ENCODE peak calls at places on chromosomes 1 and 21, in nine cellular contexts. K is effector memory CD4-positive, alpha-beta T cell; T is A673; J is heart left ventricle; E is IMR-90; W is left ventricle myocardium inferior; Y is esophagus squamous epithelium; Z is esophagus muscularis mucosa; I is transverse colon. M is an unnamed sample.

GRCh38 chr1:65992160-65993046 is 199.7 kb downstream of the PDE4B start:
- DNase-seq in K (no peak), T (peak; percentile 77), J (no peak), E (no peak), W (no peak), Y (no peak), Z (no peak), I (no peak), M (no peak)

GRCh38 chr1:243264718-243265117 is 8.9 kb downstream of the SDCCAG8 start:
- DNase-seq in K (no peak), T (peak; percentile 40), J (no peak), E (peak; percentile 91), W (no peak), Y (no peak), Z (no peak), I (no peak), M (no peak)

GRCh38 chr1:236057546-236057945 is 7.3 kb downstream of the NID1 start:
- DNase-seq in K (no peak), T (no peak), J (no peak), E (no peak), W (no peak), Y (no peak), Z (no peak), I (no peak), M (no peak)

GRCh38 chr21:19256934-19257660 is 853.5 kb upstream of the TMPRSS15 start:
- DNase-seq in K (no peak), T (no peak), J (peak; percentile 73), E (no peak), W (peak; percentile 33), Y (no peak), Z (no peak), I (no peak), M (no peak)

GRCh38 chr1:64933296-64934070 is 32.9 kb downstream of the JAK1 start:
- DNase-seq in K (no peak), T (peak; percentile 54), J (peak; percentile 36), E (peak; percentile 96), W (no peak), Y (no peak), Z (no peak), I (no peak), M (no peak)

GRCh38 chr21:34834307-34834706 is 165.5 kb downstream of the CLIC6 start:
- DNase-seq in K (no peak), T (no peak), J (no peak), E (no peak), W (no peak), Y (no peak), Z (no peak), I (no peak), M (no peak)

GRCh38 chr1:10380594-10381275 is 18.1 kb upstream of the PGD start:
- DNase-seq in K (no peak), T (no peak), J (no peak), E (peak; percentile 97), W (no peak), Y (no peak), Z (no peak), I (no peak), M (no peak)

GRCh38 chr1:164780863-164781262 is 221.9 kb downstream of the PBX1 start:
- DNase-seq in K (no peak), T (peak; percentile 9), J (peak; percentile 73), E (peak; percentile 94), W (peak; percentile 40), Y (no peak), Z (no peak), I (no peak), M (no peak)

GRCh38 chr21:21897275-21897883 is 899.2 kb downstream of the NCAM2 start:
- DNase-seq in K (no peak), T (no peak), J (no peak), E (no peak), W (no peak), Y (no peak), Z (no peak), I (no peak), M (no peak)

GRCh38 chr1:44631647-44632510 is 42.4 kb downstream of the TMEM53 start:
- DNase-seq in K (peak; percentile 78), T (peak; percentile 90), J (peak; percentile 93), E (peak; percentile 81), W (peak; percentile 93), Y (peak; percentile 61), Z (peak; percentile 98), I (peak; percentile 93), M (peak; percentile 88)

GRCh38 chr1:79543435-79543834 is 536.9 kb upstream of the ADGRL4 start:
- DNase-seq in K (no peak), T (no peak), J (no peak), E (no peak), W (no peak), Y (no peak), Z (no peak), I (no peak), M (no peak)

GRCh38 chr1:20366766-20367602 is 76.3 kb downstream of the VWA5B1 start:
- DNase-seq in K (no peak), T (peak; percentile 44), J (peak; percentile 57), E (peak; percentile 45), W (peak; percentile 27), Y (no peak), Z (no peak), I (peak; percentile 52), M (peak; percentile 24)

GRCh38 chr1:31620631-31621497 is 3.4 kb downstream of the HCRTR1 start:
- DNase-seq in K (no peak), T (no peak), J (no peak), E (no peak), W (no peak), Y (no peak), Z (no peak), I (no peak), M (no peak)

DNA sequence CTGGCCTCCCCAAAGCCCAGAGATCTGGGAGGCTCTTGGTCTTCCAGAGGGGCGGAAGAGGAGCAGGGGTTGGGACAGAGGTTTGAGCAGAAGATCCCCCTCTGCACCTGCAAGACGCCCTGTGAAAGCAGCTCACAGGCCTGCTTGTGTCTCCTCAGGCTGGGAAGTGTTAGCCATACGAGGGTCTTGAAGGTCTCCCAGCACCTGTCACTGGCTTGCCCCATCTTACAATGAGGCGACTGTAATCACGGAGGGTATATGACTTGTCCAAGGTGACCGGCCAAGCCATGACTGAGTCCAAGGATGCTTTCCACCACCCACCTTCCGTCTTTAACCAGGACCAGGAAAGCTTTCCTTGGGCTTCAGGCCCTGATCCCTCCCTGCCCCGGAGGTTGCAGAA is 63.9 kb downstream of the DDX20 start:
- DNase-seq in K (no peak), T (no peak), J (no peak), E (no peak), W (no peak), Y (no peak), Z (no peak), I (no peak), M (no peak)
- H3K27me3 ChIP-seq in K (no peaks in the 10 kb centered on the region), T (peaks cover 19% of the 10 kb centered on the region), J (no peaks in the 10 kb centered on the region), E (peaks cover 3% of the 10 kb centered on the region), W (no peaks in the 10 kb centered on the region), Y (no peaks in the 10 kb centered on the region), Z (no peaks in the 10 kb centered on the region), I (no peaks in the 10 kb centered on the region), M (no peaks in the 10 kb centered on the region)

GRCh38 chr1:248837045-248837793 is 805 bp upstream of the ZNF672 start:
- DNase-seq in K (no peak), T (no peak), J (no peak), E (no peak), W (no peak), Y (no peak), Z (no peak), I (peak; percentile 26), M (no peak)
- H3K4me1 ChIP-seq in K (peaks cover 14% of the 10 kb centered on the region), T (peaks cover 4% of the 10 kb centered on the region), J (no peaks in the 10 kb centered on the region), E (peaks cover 8% of the 10 kb centered on the region), W (peaks cover 45% of the 10 kb centered on the region), Y (peaks cover 29% of the 10 kb centered on the region), Z (peaks cover 41% of the 10 kb centered on the region), I (peaks cover 18% of the 10 kb centered on the region), M (no peaks in the 10 kb centered on the region)

DNA sequence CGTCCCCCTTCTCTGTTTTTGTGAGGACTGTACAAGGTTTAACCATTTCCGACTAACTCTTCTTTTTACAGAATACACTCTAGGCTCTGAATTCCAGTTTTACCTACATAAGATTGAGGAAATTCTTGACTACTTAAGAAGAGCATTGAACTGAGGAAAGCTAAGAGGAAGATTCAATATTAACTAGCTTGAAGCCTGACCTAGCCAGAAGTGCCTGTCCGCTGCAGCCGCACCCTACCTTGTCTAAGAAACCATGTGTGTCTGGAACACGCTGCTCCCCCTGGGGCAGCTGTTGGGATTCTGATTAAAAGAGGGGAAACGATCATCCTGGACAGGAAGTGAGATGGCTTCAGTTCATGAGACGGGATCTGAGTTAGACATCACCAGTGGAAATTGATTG is 28.9 kb downstream of the CA6 start:
- DNase-seq in K (no peak), T (no peak), J (no peak), E (no peak), W (no peak), Y (no peak), Z (no peak), I (no peak), M (no peak)
- H3K27ac ChIP-seq in K (no peak overlapping the region), T (no peak overlapping the region), J (no peak overlapping the region), E (no peak overlapping the region), W (no peak overlapping the region), Y (no peak overlapping the region), Z (no peak overlapping the region), I (no peak overlapping the region), M (no peak overlapping the region)

GRCh38 chr1:208265525-208265924 is 21.3 kb upstream of the PLXNA2 start:
- DNase-seq in K (no peak), T (no peak), J (no peak), E (no peak), W (no peak), Y (no peak), Z (no peak), I (no peak), M (no peak)

GRCh38 chr1:208270679-208271111 is 26.5 kb upstream of the PLXNA2 start:
- DNase-seq in K (no peak), T (no peak), J (no peak), E (no peak), W (no peak), Y (no peak), Z (no peak), I (no peak), M (no peak)

GRCh38 chr1:208267896-208268295 is 23.7 kb upstream of the PLXNA2 start:
- DNase-seq in K (no peak), T (no peak), J (no peak), E (no peak), W (no peak), Y (no peak), Z (no peak), I (no peak), M (no peak)

GRCh38 chr1:208269338-208269666 is 25.1 kb upstream of the PLXNA2 start:
- DNase-seq in K (no peak), T (no peak), J (no peak), E (no peak), W (no peak), Y (no peak), Z (no peak), I (no peak), M (no peak)

DNA sequence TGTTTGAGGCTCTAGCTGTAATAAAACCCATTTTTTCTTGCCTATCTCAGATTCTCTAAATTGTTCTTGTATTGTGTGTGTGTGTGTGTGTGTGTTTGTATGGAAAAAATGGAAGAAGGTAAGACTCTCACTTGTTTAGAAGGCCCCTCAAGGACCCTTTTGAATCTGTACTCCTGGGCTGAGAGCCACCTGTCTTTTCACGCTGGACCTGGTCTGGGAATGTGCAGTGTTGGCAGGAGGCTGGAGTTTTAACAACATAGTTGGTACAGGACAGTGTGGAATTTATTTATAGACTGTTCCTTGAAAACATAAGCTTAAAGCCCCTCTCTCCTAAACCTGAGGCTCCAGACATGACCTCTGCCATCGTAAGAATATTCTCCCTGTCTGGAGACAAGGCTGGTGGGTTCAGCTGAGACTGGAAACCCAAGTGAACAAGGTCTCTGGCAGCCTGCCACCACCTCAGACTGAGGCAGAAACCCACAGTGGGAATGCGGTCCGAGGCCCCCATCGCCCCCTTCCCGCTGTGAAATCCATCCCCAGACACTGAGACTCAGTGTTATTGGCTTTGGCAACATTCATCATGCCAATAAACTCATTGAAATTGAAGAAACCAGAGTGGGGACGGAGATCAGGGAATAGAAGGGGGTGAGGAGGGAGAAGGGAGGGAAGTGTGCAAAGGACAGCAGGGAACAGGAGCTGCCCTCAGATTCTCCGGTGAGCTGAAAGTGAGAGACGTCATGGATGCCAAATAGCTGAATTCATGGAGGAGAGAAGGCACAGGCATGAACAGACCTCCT is 24.6 kb upstream of the PLXNA2 start:
- DNase-seq in K (no peak), T (no peak), J (no peak), E (no peak), W (no peak), Y (no peak), Z (no peak), I (no peak), M (no peak)
- H3K27me3 ChIP-seq in K (no peaks in the 10 kb centered on the region), T (peaks cover 70% of the 10 kb centered on the region), J (peaks cover 15% of the 10 kb centered on the region), E (peaks cover 34% of the 10 kb centered on the region), W (peaks cover 59% of the 10 kb centered on the region), Y (peaks cover 65% of the 10 kb centered on the region), Z (no peaks in the 10 kb centered on the region), I (peaks cover 25% of the 10 kb centered on the region), M (no peaks in the 10 kb centered on the region)